ENCODE peak calls at places on chromosomes 4 and X, in four cellular contexts. D, N, X and F are unnamed samples.

GRCh38 chrX:129823115-129823514 is 20.6 kb downstream of the ZDHHC9 start:
- DNase-seq in D (no peak), N (peak), X (no peak), F (no peak)

GRCh38 chrX:31459361-31459760 is 387.5 kb upstream of the FTHL17 start:
- DNase-seq in D (no peak), N (no peak), X (no peak), F (no peak)

GRCh38 chr4:77007358-77008230 is 58.0 kb downstream of the SEPTIN11 start:
- DNase-seq in D (no peak), N (no peak), X (no peak), F (no peak)

GRCh38 chr4:184475096-184475461 is 729 bp upstream of the IRF2 start:
- DNase-seq in D (peak), N (no peak), X (no peak), F (no peak)

GRCh38 chr4:121764702-121765367 is at the start of gene SMIM43:
- DNase-seq in D (peak), N (no peak), X (no peak), F (no peak)

GRCh38 chr4:15322016-15322415 is 105.8 kb upstream of the C1QTNF7 start:
- DNase-seq in D (no peak), N (no peak), X (no peak), F (no peak)

GRCh38 chrX:22360129-22360528 is 87.4 kb downstream of the CBLL2 start:
- DNase-seq in D (no peak), N (no peak), X (no peak), F (no peak)

GRCh38 chrX:20060961-20061868 is 55.5 kb downstream of the MAP7D2 start:
- DNase-seq in D (no peak), N (no peak), X (no peak), F (no peak)

GRCh38 chr4:101711590-101712255 is 78.8 kb upstream of the BANK1 start:
- DNase-seq in D (no peak), N (no peak), X (no peak), F (no peak)

GRCh38 chr4:3059896-3060295 is 14.4 kb downstream of the HTT-AS start:
- DNase-seq in D (no peak), N (no peak), X (no peak), F (no peak)

GRCh38 chrX:108359811-108360602 is 78.2 kb downstream of the COL4A6 start:
- DNase-seq in D (no peak), N (no peak), X (no peak), F (no peak)

GRCh38 chr4:77625485-77625884 is 19.9 kb downstream of the CXCL13 start:
- DNase-seq in D (no peak), N (no peak), X (no peak), F (no peak)

GRCh38 chr4:142473218-142473959 is 372.7 kb downstream of the INPP4B start:
- DNase-seq in D (no peak), N (no peak), X (no peak), F (no peak)

GRCh38 chr4:6777636-6778281 is 4.8 kb upstream of the KIAA0232 start:
- DNase-seq in D (no peak), N (no peak), X (no peak), F (no peak)

GRCh38 chr4:138297743-138298405 is 55.7 kb upstream of the SLC7A11 start:
- DNase-seq in D (no peak), N (no peak), X (no peak), F (no peak)

GRCh38 chr4:158496030-158496741 is 25.5 kb upstream of the RXFP1 start:
- DNase-seq in D (peak), N (no peak), X (peak), F (peak)

GRCh38 chr4:41384992-41385391 is 128.3 kb downstream of the UCHL1 start:
- DNase-seq in D (no peak), N (no peak), X (no peak), F (no peak)

GRCh38 chr4:187767687-187768086 is 227.9 kb upstream of the ZFP42 start:
- DNase-seq in D (no peak), N (no peak), X (no peak), F (no peak)

GRCh38 chr4:61514991-61515390 is 314.9 kb downstream of the ADGRL3 start:
- DNase-seq in D (no peak), N (no peak), X (no peak), F (no peak)

GRCh38 chrX:122817321-122817720 is 366.8 kb upstream of the GRIA3 start:
- DNase-seq in D (no peak), N (no peak), X (no peak), F (no peak)

GRCh38 chrX:78124304-78124703 is 15.1 kb downstream of the TAF9B start:
- DNase-seq in D (no peak), N (no peak), X (no peak), F (no peak)

GRCh38 chrX:47817421-47817820 is 19.3 kb upstream of the ZNF81 start:
- DNase-seq in D (no peak), N (no peak), X (no peak), F (no peak)

GRCh38 chr4:76809594-76810305 is 88.2 kb downstream of the SOWAHB start:
- DNase-seq in D (no peak), N (no peak), X (no peak), F (no peak)

GRCh38 chr4:64539234-64539849 is 130.1 kb upstream of the TECRL start:
- DNase-seq in D (peak), N (no peak), X (no peak), F (peak)

GRCh38 chr4:15779336-15779735 is 1.2 kb downstream of the CD38 start:
- DNase-seq in D (peak), N (no peak), X (peak), F (no peak)

GRCh38 chr4:161929966-161930365 is 233.8 kb downstream of the FSTL5 start:
- DNase-seq in D (no peak), N (no peak), X (no peak), F (no peak)

GRCh38 chr4:123516576-123516975 is 120.0 kb downstream of the SPRY1 start:
- DNase-seq in D (no peak), N (no peak), X (no peak), F (no peak)

GRCh38 chr4:157741642-157742041 is 431.2 kb downstream of the GASK1B start:
- DNase-seq in D (no peak), N (no peak), X (no peak), F (no peak)

GRCh38 chr4:25284466-25284865 is 28.1 kb upstream of the ZCCHC4 start:
- DNase-seq in D (no peak), N (no peak), X (no peak), F (no peak)

GRCh38 chr4:10526431-10527222 is 69.4 kb upstream of the ZNF518B start:
- DNase-seq in D (no peak), N (no peak), X (no peak), F (no peak)

GRCh38 chr4:163535657-163536056 is 41.2 kb downstream of the TMA16 start:
- DNase-seq in D (no peak), N (no peak), X (no peak), F (no peak)

GRCh38 chrX:108285361-108285760 is 152.9 kb downstream of the COL4A6 start:
- DNase-seq in D (no peak), N (no peak), X (no peak), F (no peak)

GRCh38 chrX:1084689-1085088 is 127.8 kb downstream of the CRLF2 start:
- DNase-seq in D (no peak), N (no peak), X (no peak), F (no peak)

GRCh38 chrX:78103001-78103634 is 930 bp upstream of the PGK1 start:
- DNase-seq in D (no peak), N (no peak), X (no peak), F (no peak)

GRCh38 chrX:69083785-69084184 is 81.5 kb downstream of the PJA1 start:
- DNase-seq in D (no peak), N (no peak), X (no peak), F (no peak)

GRCh38 chrX:38142598-38142997 is 78.1 kb downstream of the SRPX start:
- DNase-seq in D (no peak), N (no peak), X (no peak), F (no peak)

GRCh38 chrX:110806145-110806544 is 10.5 kb upstream of the CHRDL1 start:
- DNase-seq in D (no peak), N (no peak), X (no peak), F (no peak)